ENCODE peak calls at places on chromosomes 5 and 9, in four cellular contexts. One of them, this sample, is unnamed.

GRCh38 chr5:137487600-137487999 is 11.5 kb downstream of the SPOCK1 start:
- DNase-seq in HepG2: no peak
- DNase-seq in K562: no peak
- DNase-seq in GM12878: no peak
- DNase-seq in this sample: no peak

GRCh38 chr5:170781946-170782345 is 1.6 kb upstream of the GABRP start:
- DNase-seq in HepG2: no peak
- DNase-seq in K562: no peak
- DNase-seq in GM12878: no peak
- DNase-seq in this sample: no peak

GRCh38 chr9:124212381-124213050 is 45.2 kb upstream of the NEK6 start:
- DNase-seq in HepG2: no peak
- DNase-seq in K562: no peak
- DNase-seq in GM12878: no peak
- DNase-seq in this sample: no peak

GRCh38 chr5:122101636-122102285 is 23.7 kb upstream of the LOX start:
- DNase-seq in HepG2: peak
- DNase-seq in K562: peak
- DNase-seq in GM12878: no peak
- DNase-seq in this sample: no peak

GRCh38 chr5:158175664-158176507 is 316.9 kb upstream of the CLINT1 start:
- DNase-seq in HepG2: no peak
- DNase-seq in K562: no peak
- DNase-seq in GM12878: no peak
- DNase-seq in this sample: no peak

GRCh38 chr9:131848570-131849160 is 108.8 kb upstream of the RAPGEF1 start:
- DNase-seq in HepG2: no peak
- DNase-seq in K562: no peak
- DNase-seq in GM12878: no peak
- DNase-seq in this sample: no peak

GRCh38 chr5:113166710-113167366 is 190.2 kb downstream of the DCP2 start:
- DNase-seq in HepG2: peak
- DNase-seq in K562: no peak
- DNase-seq in GM12878: no peak
- DNase-seq in this sample: no peak

GRCh38 chr5:142981886-142982820 is 212.0 kb downstream of the ARHGAP26 start:
- DNase-seq in HepG2: peak
- DNase-seq in K562: no peak
- DNase-seq in GM12878: no peak
- DNase-seq in this sample: no peak

GRCh38 chr5:171711631-171712030 is 74.0 kb upstream of the SMIM23 start:
- DNase-seq in HepG2: no peak
- DNase-seq in K562: no peak
- DNase-seq in GM12878: no peak
- DNase-seq in this sample: no peak

GRCh38 chr5:34771076-34771475 is 67.9 kb upstream of the TTC23L start:
- DNase-seq in HepG2: no peak
- DNase-seq in K562: no peak
- DNase-seq in GM12878: no peak
- DNase-seq in this sample: no peak

GRCh38 chr5:177447066-177447610 is 524 bp downstream of the PRR7 start:
- DNase-seq in HepG2: no peak
- DNase-seq in K562: peak
- DNase-seq in GM12878: no peak
- DNase-seq in this sample: peak

GRCh38 chr9:96009690-96010477 is 134.4 kb downstream of the ERCC6L2 start:
- DNase-seq in HepG2: no peak
- DNase-seq in K562: peak
- DNase-seq in GM12878: no peak
- DNase-seq in this sample: no peak

GRCh38 chr9:95087659-95088242 is 229.8 kb downstream of the FANCC start:
- DNase-seq in HepG2: no peak
- DNase-seq in K562: no peak
- DNase-seq in GM12878: no peak
- DNase-seq in this sample: no peak

GRCh38 chr5:133404724-133405123 is 207.6 kb downstream of the FSTL4 start:
- DNase-seq in HepG2: no peak
- DNase-seq in K562: peak
- DNase-seq in GM12878: no peak
- DNase-seq in this sample: no peak

GRCh38 chr9:107228648-107229047 is 54.4 kb upstream of the RAD23B start:
- DNase-seq in HepG2: no peak
- DNase-seq in K562: no peak
- DNase-seq in GM12878: no peak
- DNase-seq in this sample: no peak

GRCh38 chr9:129481824-129482511 is 138.9 kb downstream of the C9orf50 start:
- DNase-seq in HepG2: no peak
- DNase-seq in K562: no peak
- DNase-seq in GM12878: no peak
- DNase-seq in this sample: no peak

DNA sequence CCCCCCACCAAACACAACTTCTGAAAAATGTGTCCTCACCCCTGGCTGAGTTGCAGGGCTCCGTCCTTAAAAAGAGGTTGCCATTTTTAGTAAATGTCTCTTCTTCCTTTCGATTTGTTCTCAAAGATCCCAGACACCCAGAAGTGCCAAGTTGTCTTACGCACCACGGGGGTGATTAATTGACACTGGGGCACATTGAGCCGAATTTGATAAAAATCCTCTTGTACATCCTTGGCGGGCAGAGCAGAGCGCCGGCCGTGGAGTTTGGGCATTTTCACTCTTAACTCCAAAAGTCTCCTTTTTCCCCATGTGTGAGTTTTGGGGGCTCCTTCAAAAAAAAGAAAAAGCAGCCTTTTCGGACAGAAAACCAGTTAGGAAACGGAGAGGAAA is 4.5 kb downstream of the LMX1B start:
- DNase-seq in HepG2: no peak
- DNase-seq in K562: no peak
- DNase-seq in GM12878: no peak
- DNase-seq in this sample: no peak
- TF ChIP-seq CREM in HepG2: no peak
- TF ChIP-seq CREM in K562: no peak
- TF ChIP-seq CREM in GM12878: no peak
- TF ChIP-seq CREM in this sample: no peak

DNA sequence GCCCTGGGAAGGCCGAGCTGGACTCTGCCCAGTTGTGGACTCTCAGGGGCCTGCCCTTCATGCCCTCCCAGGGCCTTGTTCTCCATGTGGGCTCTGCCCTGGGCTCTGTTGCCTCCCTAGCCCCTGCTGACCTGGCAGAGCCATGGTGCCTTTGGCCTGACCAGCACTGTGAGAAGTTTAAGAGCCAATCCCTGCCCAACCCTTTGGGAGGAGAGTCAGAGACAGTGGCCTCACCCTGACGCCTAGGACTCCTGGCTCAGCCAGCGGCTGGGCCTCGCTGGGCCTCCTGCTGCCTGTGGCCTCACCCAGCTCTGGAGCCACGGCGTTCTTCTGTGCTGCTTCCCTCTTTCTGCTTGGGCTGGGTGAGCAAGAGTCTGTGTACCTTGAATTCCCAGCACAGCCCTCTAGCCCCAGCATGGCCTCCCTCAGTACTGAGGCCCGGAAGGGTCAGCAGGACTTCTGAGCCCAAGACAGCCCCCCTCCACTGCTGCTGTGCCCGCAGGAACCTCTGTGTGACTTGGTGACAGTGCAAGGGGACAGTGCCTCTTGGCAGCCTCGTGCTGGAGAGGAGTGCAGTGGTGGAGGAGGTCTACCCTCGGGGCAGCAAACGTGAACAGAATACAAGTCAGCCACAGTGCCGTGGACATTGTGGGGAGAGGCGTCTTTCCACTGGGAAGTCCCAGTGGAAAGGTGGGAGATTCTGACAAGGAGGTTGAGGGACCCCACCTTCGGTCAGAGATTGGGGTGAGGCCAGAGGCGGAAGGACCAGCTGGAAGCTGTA is 97.4 kb downstream of the CACNA1B start:
- DNase-seq in HepG2: no peak
- DNase-seq in K562: no peak
- DNase-seq in GM12878: no peak
- DNase-seq in this sample: no peak
- TF ChIP-seq CREM in HepG2: no peak
- TF ChIP-seq CREM in K562: no peak
- TF ChIP-seq CREM in GM12878: no peak
- TF ChIP-seq CREM in this sample: no peak

GRCh38 chr9:97773723-97774122 is 76.6 kb upstream of the XPA start:
- DNase-seq in HepG2: no peak
- DNase-seq in K562: peak
- DNase-seq in GM12878: no peak
- DNase-seq in this sample: no peak
- TF ChIP-seq CREM in HepG2: no peak
- TF ChIP-seq CREM in K562: no peak
- TF ChIP-seq CREM in GM12878: no peak
- TF ChIP-seq CREM in this sample: no peak

DNA sequence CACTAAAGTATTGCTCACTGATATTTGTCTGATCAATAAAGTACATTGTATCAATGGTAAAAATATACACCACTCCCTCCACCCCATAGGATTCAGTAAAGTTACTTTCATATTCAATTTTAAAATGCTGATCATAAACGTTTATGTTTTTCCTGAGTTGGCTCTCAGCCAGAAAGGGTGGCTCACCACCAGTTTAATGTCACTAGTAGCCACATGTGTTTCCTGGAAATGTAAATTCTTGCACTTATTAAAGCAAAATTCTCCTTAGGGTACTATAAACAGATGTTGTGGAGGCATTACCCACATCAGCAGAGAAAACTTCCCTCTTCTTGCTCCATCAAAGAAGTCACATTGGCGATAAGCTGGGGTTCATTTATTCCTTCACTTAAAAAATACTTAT is 210.3 kb downstream of the SREK1 start:
- DNase-seq in HepG2: no peak
- DNase-seq in K562: no peak
- DNase-seq in GM12878: no peak
- DNase-seq in this sample: no peak
- TF ChIP-seq CREM in HepG2: no peak
- TF ChIP-seq CREM in K562: no peak
- TF ChIP-seq CREM in GM12878: no peak
- TF ChIP-seq CREM in this sample: no peak

This sample was measured in WTC11.